ENCODE peak calls at places on chromosomes 16 and 17, in six cellular contexts. One of them, this sample, is unnamed.

GRCh38 chr16:10619271-10619849 is 39.0 kb upstream of the EMP2 start:
- DNase-seq in lower leg skin: peak; percentile 89
- DNase-seq in Peyer's patch: peak; percentile 88
- DNase-seq in heart left ventricle: peak; percentile 38
- DNase-seq in IMR-90: no peak
- DNase-seq in esophagus muscularis mucosa: no peak
- DNase-seq in this sample: no peak

GRCh38 chr16:75529056-75529905 is 6.6 kb downstream of the CHST5 start:
- DNase-seq in heart left ventricle: no peak
- DNase-seq in esophagus muscularis mucosa: no peak
- DNase-seq in IMR-90: no peak
- DNase-seq in Peyer's patch: no peak
- DNase-seq in lower leg skin: no peak
- DNase-seq in this sample: no peak

GRCh38 chr17:74552037-74552436 is 6.1 kb upstream of the CD300C start:
- DNase-seq in esophagus muscularis mucosa: no peak
- DNase-seq in Peyer's patch: no peak
- DNase-seq in lower leg skin: no peak
- DNase-seq in IMR-90: no peak
- DNase-seq in heart left ventricle: no peak
- DNase-seq in this sample: no peak

GRCh38 chr17:31113939-31114338 is 19.2 kb downstream of the NF1 start:
- DNase-seq in IMR-90: no peak
- DNase-seq in heart left ventricle: no peak
- DNase-seq in lower leg skin: no peak
- DNase-seq in Peyer's patch: no peak
- DNase-seq in esophagus muscularis mucosa: no peak
- DNase-seq in this sample: no peak

GRCh38 chr17:74840989-74841666 is 18.6 kb downstream of the GRIN2C start:
- DNase-seq in heart left ventricle: peak; percentile 83
- DNase-seq in IMR-90: peak; percentile 20
- DNase-seq in Peyer's patch: no peak
- DNase-seq in lower leg skin: peak; percentile 92
- DNase-seq in esophagus muscularis mucosa: no peak
- DNase-seq in this sample: no peak

GRCh38 chr17:11300738-11301137 is 59.7 kb downstream of the SHISA6 start:
- DNase-seq in IMR-90: no peak
- DNase-seq in lower leg skin: no peak
- DNase-seq in heart left ventricle: no peak
- DNase-seq in esophagus muscularis mucosa: peak; percentile 64
- DNase-seq in Peyer's patch: no peak
- DNase-seq in this sample: no peak

GRCh38 chr16:23509763-23510153 is 536 bp downstream of the GGA2 start:
- DNase-seq in IMR-90: peak; percentile 39
- DNase-seq in esophagus muscularis mucosa: no peak
- DNase-seq in Peyer's patch: peak; percentile 55
- DNase-seq in heart left ventricle: peak; percentile 32
- DNase-seq in lower leg skin: no peak
- DNase-seq in this sample: no peak

GRCh38 chr16:805474-805873 is 4.9 kb upstream of the GNG13 start:
- DNase-seq in heart left ventricle: no peak
- DNase-seq in IMR-90: no peak
- DNase-seq in esophagus muscularis mucosa: no peak
- DNase-seq in lower leg skin: no peak
- DNase-seq in Peyer's patch: no peak
- DNase-seq in this sample: no peak

GRCh38 chr16:1509307-1510221 is 16.4 kb downstream of the TELO2 start:
- DNase-seq in IMR-90: no peak
- DNase-seq in lower leg skin: no peak
- DNase-seq in heart left ventricle: peak; percentile 76
- DNase-seq in Peyer's patch: no peak
- DNase-seq in esophagus muscularis mucosa: no peak
- DNase-seq in this sample: no peak

GRCh38 chr17:2749784-2750181 is 331 bp upstream of the CCDC92B start:
- DNase-seq in lower leg skin: peak; percentile 90
- DNase-seq in esophagus muscularis mucosa: no peak
- DNase-seq in Peyer's patch: peak; percentile 84
- DNase-seq in IMR-90: peak; percentile 57
- DNase-seq in heart left ventricle: peak; percentile 68
- DNase-seq in this sample: no peak

GRCh38 chr17:72095316-72095715 is 25.5 kb upstream of the SOX9 start:
- DNase-seq in IMR-90: no peak
- DNase-seq in esophagus muscularis mucosa: no peak
- DNase-seq in heart left ventricle: no peak
- DNase-seq in lower leg skin: no peak
- DNase-seq in Peyer's patch: no peak
- DNase-seq in this sample: no peak

GRCh38 chr16:81625544-81626152 is 153.4 kb upstream of the PLCG2 start:
- DNase-seq in Peyer's patch: no peak
- DNase-seq in IMR-90: peak; percentile 43
- DNase-seq in heart left ventricle: peak; percentile 64
- DNase-seq in lower leg skin: no peak
- DNase-seq in esophagus muscularis mucosa: no peak
- DNase-seq in this sample: no peak

GRCh38 chr16:28193530-28194423 is 18.0 kb downstream of the XPO6 start:
- DNase-seq in lower leg skin: no peak
- DNase-seq in IMR-90: peak; percentile 98
- DNase-seq in esophagus muscularis mucosa: no peak
- DNase-seq in Peyer's patch: no peak
- DNase-seq in heart left ventricle: no peak
- DNase-seq in this sample: no peak

GRCh38 chr17:68868708-68869107 is 86.5 kb downstream of the ABCA8 start:
- DNase-seq in Peyer's patch: no peak
- DNase-seq in heart left ventricle: no peak
- DNase-seq in lower leg skin: no peak
- DNase-seq in esophagus muscularis mucosa: no peak
- DNase-seq in IMR-90: peak; percentile 31
- DNase-seq in this sample: no peak

DNA sequence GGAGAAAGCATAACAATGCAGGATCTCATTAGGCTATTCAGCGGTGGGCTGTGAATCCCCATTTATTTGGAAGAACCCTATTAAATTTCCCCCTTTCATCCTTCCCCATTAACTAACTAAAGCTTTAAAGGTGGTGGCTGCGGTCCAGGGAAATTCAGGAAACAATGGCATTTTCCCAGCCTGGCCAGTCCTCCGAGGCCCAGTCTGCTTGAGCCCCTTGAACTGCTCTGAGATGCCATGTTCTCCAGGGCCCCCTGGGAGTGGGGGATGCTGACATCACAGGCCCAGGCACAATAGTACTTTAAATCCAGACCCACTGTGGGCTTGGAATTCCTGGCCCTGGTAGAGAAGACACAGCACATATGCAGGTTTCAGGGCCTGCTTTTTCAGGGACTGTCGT is 239.9 kb upstream of the CIBAR2 start:
- DNase-seq in esophagus muscularis mucosa: no peak
- DNase-seq in heart left ventricle: no peak
- DNase-seq in lower leg skin: no peak
- DNase-seq in Peyer's patch: no peak
- DNase-seq in IMR-90: no peak
- DNase-seq in this sample: no peak
- H3K4me3 ChIP-seq in esophagus muscularis mucosa: no peak overlapping the region
- H3K4me3 ChIP-seq in heart left ventricle: no peak overlapping the region
- H3K4me3 ChIP-seq in lower leg skin: no peak overlapping the region
- H3K4me3 ChIP-seq in Peyer's patch: no peak overlapping the region
- H3K4me3 ChIP-seq in IMR-90: no peak overlapping the region
- H3K4me3 ChIP-seq in this sample: no peak overlapping the region

GRCh38 chr17:6555331-6556120 is 829 bp downstream of the PITPNM3 start:
- DNase-seq in lower leg skin: no peak
- DNase-seq in Peyer's patch: peak; percentile 65
- DNase-seq in IMR-90: peak; percentile 39
- DNase-seq in esophagus muscularis mucosa: no peak
- DNase-seq in heart left ventricle: no peak
- DNase-seq in this sample: no peak

GRCh38 chr17:6557040-6557438 is 684 bp upstream of the PITPNM3 start:
- DNase-seq in esophagus muscularis mucosa: no peak
- DNase-seq in IMR-90: no peak
- DNase-seq in lower leg skin: no peak
- DNase-seq in heart left ventricle: no peak
- DNase-seq in Peyer's patch: no peak
- DNase-seq in this sample: no peak

GRCh38 chr17:6554871-6555330 is 1.5 kb downstream of the PITPNM3 start:
- DNase-seq in esophagus muscularis mucosa: no peak
- DNase-seq in lower leg skin: no peak
- DNase-seq in heart left ventricle: no peak
- DNase-seq in IMR-90: no peak
- DNase-seq in Peyer's patch: no peak
- DNase-seq in this sample: no peak

GRCh38 chr17:6558276-6558675 is 1.9 kb upstream of the PITPNM3 start:
- DNase-seq in Peyer's patch: peak; percentile 42
- DNase-seq in IMR-90: no peak
- DNase-seq in heart left ventricle: no peak
- DNase-seq in lower leg skin: no peak
- DNase-seq in esophagus muscularis mucosa: no peak
- DNase-seq in this sample: no peak

DNA sequence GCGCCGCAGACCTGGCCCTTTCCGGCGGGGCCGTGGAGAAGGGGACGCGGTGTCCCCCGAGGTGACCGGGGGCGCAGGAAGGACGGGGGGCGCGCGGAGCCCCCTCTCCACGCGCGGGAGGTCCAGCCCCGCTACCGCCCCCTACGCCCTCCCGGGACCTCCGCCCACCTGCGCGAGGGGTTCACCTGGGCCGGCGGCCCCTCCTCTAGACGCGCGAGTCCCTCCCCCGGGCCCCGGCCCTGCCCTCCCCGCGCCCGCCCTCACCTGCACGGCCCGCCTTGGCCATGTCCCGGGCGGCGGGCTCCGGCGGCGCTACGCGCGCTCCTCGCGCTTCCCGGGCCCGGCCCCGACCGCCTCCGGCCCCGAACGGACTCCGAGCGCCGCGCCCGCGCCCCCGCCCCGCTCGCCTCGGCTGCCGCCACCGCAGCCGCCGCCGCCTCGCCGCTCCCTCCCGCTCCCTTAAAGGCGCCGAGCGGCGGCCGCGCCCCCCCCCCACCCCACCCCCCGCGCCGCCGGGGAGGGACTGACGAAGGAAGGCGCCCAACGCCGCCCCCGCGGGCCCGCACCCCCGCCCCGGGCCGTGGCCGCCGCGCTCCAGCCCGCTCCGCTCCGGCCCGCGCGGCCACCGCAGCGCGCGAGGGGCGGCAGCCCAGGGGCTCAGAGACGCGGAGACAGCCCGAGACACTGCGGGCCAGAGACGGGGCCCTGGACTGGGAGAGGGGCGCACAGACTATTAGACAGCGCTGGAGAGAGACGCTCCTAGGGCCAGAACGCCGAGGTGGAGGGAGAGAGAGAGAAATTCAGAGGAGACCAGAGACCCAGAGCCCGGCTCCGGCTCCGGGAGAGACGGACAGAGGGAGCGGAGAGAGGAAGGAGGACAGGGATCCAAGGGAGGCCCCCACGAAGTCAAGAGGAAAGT is at the start of gene PITPNM3:
- DNase-seq in lower leg skin: no peak
- DNase-seq in Peyer's patch: peak; percentile 60
- DNase-seq in heart left ventricle: no peak
- DNase-seq in IMR-90: no peak
- DNase-seq in esophagus muscularis mucosa: no peak
- DNase-seq in this sample: no peak
- TF ChIP-seq POLR2A in lower leg skin: no peak
- TF ChIP-seq POLR2A in Peyer's patch: no peak
- TF ChIP-seq POLR2A in heart left ventricle: no peak
- TF ChIP-seq POLR2A in IMR-90: no peak
- TF ChIP-seq POLR2A in esophagus muscularis mucosa: no peak
- TF ChIP-seq POLR2A in this sample: no peak

DNA sequence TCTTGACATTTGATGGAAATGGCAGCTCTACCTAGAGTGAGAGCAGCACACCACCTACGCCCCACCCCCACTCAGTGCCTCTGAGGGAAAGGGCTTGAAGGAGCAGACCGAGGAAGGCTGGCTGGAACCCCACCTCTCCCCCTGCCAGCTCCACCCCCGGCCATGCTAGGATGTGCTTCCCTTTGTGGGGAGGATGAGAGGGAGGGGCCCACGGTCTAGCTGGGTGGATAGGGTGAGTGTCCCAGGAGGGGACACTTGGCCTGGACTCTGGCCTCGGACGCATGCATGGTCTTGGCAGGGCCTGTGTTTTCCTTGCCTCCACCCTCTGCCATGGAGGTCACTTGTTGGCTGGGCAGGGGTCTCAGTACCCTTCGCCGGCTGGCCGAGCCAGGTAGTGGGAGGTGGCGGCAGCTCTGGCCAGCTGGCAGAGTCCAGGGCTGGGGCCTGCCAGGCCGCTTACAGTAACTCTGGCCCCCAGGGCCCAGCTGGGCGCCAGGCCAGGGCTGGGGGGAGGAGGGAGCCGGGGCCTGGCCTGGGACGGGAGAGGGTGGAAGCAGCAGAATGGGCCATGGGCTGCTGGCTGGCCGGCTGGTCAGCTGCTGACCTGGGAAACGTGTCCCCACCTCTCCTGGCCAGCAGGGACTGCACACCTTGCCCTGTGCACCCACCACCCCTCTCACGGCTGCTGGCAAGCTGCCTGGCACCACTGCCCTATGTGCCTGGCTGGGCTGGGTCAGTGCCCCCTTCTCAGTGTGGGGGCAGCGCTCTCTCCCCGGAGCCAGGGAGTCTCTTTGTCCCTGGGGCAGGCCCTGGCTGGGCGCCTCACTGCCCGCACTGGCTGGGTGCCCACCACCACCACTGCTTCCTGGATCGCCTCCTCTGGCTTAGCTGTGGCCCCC is 23.0 kb downstream of the RARA start:
- DNase-seq in IMR-90: no peak
- DNase-seq in heart left ventricle: peak; percentile 93
- DNase-seq in esophagus muscularis mucosa: no peak
- DNase-seq in lower leg skin: peak; percentile 96
- DNase-seq in Peyer's patch: no peak
- DNase-seq in this sample: no peak
- H3K4me3 ChIP-seq in IMR-90: no peak overlapping the region
- H3K4me3 ChIP-seq in heart left ventricle: peak overlapping the region; percentile 22
- H3K4me3 ChIP-seq in esophagus muscularis mucosa: peak overlapping the region; percentile 38
- H3K4me3 ChIP-seq in lower leg skin: no peak overlapping the region
- H3K4me3 ChIP-seq in Peyer's patch: no peak overlapping the region
- H3K4me3 ChIP-seq in this sample: peak overlapping the region; percentile 28

GRCh38 chr17:82386256-82386831 is 14.8 kb downstream of the UTS2R start:
- DNase-seq in lower leg skin: peak; percentile 83
- DNase-seq in Peyer's patch: no peak
- DNase-seq in heart left ventricle: no peak
- DNase-seq in IMR-90: no peak
- DNase-seq in esophagus muscularis mucosa: no peak
- DNase-seq in this sample: no peak
- TF ChIP-seq POLR2A in lower leg skin: no peak
- TF ChIP-seq POLR2A in Peyer's patch: no peak
- TF ChIP-seq POLR2A in heart left ventricle: no peak
- TF ChIP-seq POLR2A in IMR-90: no peak
- TF ChIP-seq POLR2A in esophagus muscularis mucosa: no peak
- TF ChIP-seq POLR2A in this sample: no peak

GRCh38 chr17:41082565-41083136 is 1.3 kb upstream of the KRTAP4-7 start:
- DNase-seq in IMR-90: peak; percentile 35
- DNase-seq in lower leg skin: no peak
- DNase-seq in heart left ventricle: no peak
- DNase-seq in esophagus muscularis mucosa: no peak
- DNase-seq in Peyer's patch: no peak
- DNase-seq in this sample: no peak
- H3K4me3 ChIP-seq in IMR-90: no peak overlapping the region
- H3K4me3 ChIP-seq in lower leg skin: no peak overlapping the region
- H3K4me3 ChIP-seq in heart left ventricle: no peak overlapping the region
- H3K4me3 ChIP-seq in esophagus muscularis mucosa: no peak overlapping the region
- H3K4me3 ChIP-seq in Peyer's patch: no peak overlapping the region
- H3K4me3 ChIP-seq in this sample: no peak overlapping the region

This sample was measured in vagina.